ENCODE peak calls at places on chromosomes 11 and 22, in nine cellular contexts. D is K562; T is aorta; M is heart left ventricle; H is psoas muscle; N is CD8-positive, alpha-beta memory T cell; Q is testis; Z is A549; F is H9. L is an unnamed sample.

GRCh38 chr11:120563698-120564572 is 52.4 kb downstream of the GRIK4 start:
- DNase-seq in D (no peak), T (peak; percentile 81), M (peak; percentile 40), H (peak; percentile 43), N (no peak), Q (peak; percentile 63), Z (no peak), F (peak; percentile 60), L (no peak)

GRCh38 chr11:128759597-128759996 is 65.7 kb downstream of the FLI1 start:
- DNase-seq in D (no peak), T (no peak), M (no peak), H (no peak), N (no peak), Q (no peak), Z (no peak), F (no peak), L (no peak)

GRCh38 chr11:2807801-2808241 is 77.8 kb downstream of the CDKN1C start:
- DNase-seq in D (no peak), T (peak; percentile 63), M (peak; percentile 7), H (peak; percentile 14), N (no peak), Q (peak; percentile 5), Z (no peak), F (peak; percentile 12), L (peak; percentile 1)

GRCh38 chr22:46201059-46201757 is 48.9 kb downstream of the CDPF1 start:
- DNase-seq in D (no peak), T (no peak), M (no peak), H (no peak), N (no peak), Q (no peak), Z (no peak), F (peak; percentile 92), L (no peak)

GRCh38 chr11:103053997-103054396 is 38.0 kb downstream of the DCUN1D5 start:
- DNase-seq in D (no peak), T (no peak), M (no peak), H (no peak), N (no peak), Q (no peak), Z (no peak), F (no peak), L (no peak)

GRCh38 chr11:22730319-22730718 is 63.9 kb downstream of the GAS2 start:
- DNase-seq in D (no peak), T (no peak), M (no peak), H (no peak), N (peak; percentile 16), Q (no peak), Z (peak; percentile 11), F (no peak), L (no peak)

GRCh38 chr11:68380786-68381622 is 68.6 kb downstream of the LRP5 start:
- DNase-seq in D (no peak), T (no peak), M (peak; percentile 30), H (no peak), N (no peak), Q (no peak), Z (peak; percentile 68), F (no peak), L (no peak)

GRCh38 chr11:9735919-9736318 is 72.0 kb downstream of the SWAP70 start:
- DNase-seq in D (no peak), T (no peak), M (no peak), H (no peak), N (no peak), Q (no peak), Z (no peak), F (no peak), L (no peak)

GRCh38 chr11:132848336-132848735 is 684.0 kb downstream of the OPCML start:
- DNase-seq in D (no peak), T (no peak), M (no peak), H (no peak), N (no peak), Q (no peak), Z (no peak), F (no peak), L (no peak)

GRCh38 chr22:28923826-28924732 is 40.7 kb downstream of the ZNRF3 start:
- DNase-seq in D (no peak), T (peak; percentile 78), M (no peak), H (peak; percentile 61), N (no peak), Q (peak; percentile 41), Z (no peak), F (no peak), L (no peak)

GRCh38 chr11:28257761-28258160 is 149.6 kb downstream of the METTL15 start:
- DNase-seq in D (no peak), T (no peak), M (no peak), H (no peak), N (no peak), Q (no peak), Z (no peak), F (no peak), L (no peak)

GRCh38 chr11:62911137-62912130 is 9.7 kb downstream of the CHRM1 start:
- DNase-seq in D (no peak), T (no peak), M (no peak), H (no peak), N (no peak), Q (no peak), Z (no peak), F (no peak), L (no peak)

GRCh38 chr11:102494216-102494615 is 36.3 kb downstream of the MMP7 start:
- DNase-seq in D (no peak), T (no peak), M (no peak), H (no peak), N (no peak), Q (no peak), Z (peak; percentile 89), F (no peak), L (no peak)

GRCh38 chr11:48169706-48170105 is 46.9 kb upstream of the OR4B1 start:
- DNase-seq in D (no peak), T (no peak), M (peak; percentile 83), H (no peak), N (no peak), Q (no peak), Z (no peak), F (no peak), L (no peak)

GRCh38 chr11:119166368-119167076 is 2.0 kb upstream of the NLRX1 start:
- DNase-seq in D (no peak), T (no peak), M (no peak), H (no peak), N (no peak), Q (no peak), Z (peak; percentile 66), F (no peak), L (no peak)

GRCh38 chr11:64070301-64070656 is 34.5 kb downstream of the FLRT1 start:
- DNase-seq in D (no peak), T (no peak), M (no peak), H (no peak), N (no peak), Q (no peak), Z (no peak), F (no peak), L (no peak)

GRCh38 chr11:16312242-16312641 is 44.1 kb downstream of the SOX6 start:
- DNase-seq in D (no peak), T (no peak), M (no peak), H (no peak), N (no peak), Q (no peak), Z (no peak), F (no peak), L (no peak)

GRCh38 chr11:16309226-16309625 is 47.1 kb downstream of the SOX6 start:
- DNase-seq in D (no peak), T (no peak), M (no peak), H (no peak), N (no peak), Q (no peak), Z (no peak), F (no peak), L (no peak)
- H3K9me3 ChIP-seq in D (no peaks in the 10 kb centered on the region), T (no peaks in the 10 kb centered on the region), M (no peaks in the 10 kb centered on the region), H (no peaks in the 10 kb centered on the region), N (no peaks in the 10 kb centered on the region), Q (no peaks in the 10 kb centered on the region), Z (no peaks in the 10 kb centered on the region), F (no peaks in the 10 kb centered on the region), L (no peaks in the 10 kb centered on the region)

GRCh38 chr11:29937526-29937925 is 79.3 kb downstream of the KCNA4 start:
- DNase-seq in D (no peak), T (no peak), M (no peak), H (no peak), N (no peak), Q (no peak), Z (no peak), F (no peak), L (no peak)

GRCh38 chr11:29943347-29943746 is 73.5 kb downstream of the KCNA4 start:
- DNase-seq in D (no peak), T (no peak), M (no peak), H (no peak), N (no peak), Q (no peak), Z (no peak), F (no peak), L (no peak)
- H3K9me3 ChIP-seq in D (no peaks in the 10 kb centered on the region), T (peaks cover 1% of the 10 kb centered on the region), M (peaks cover 10% of the 10 kb centered on the region), H (peaks cover 8% of the 10 kb centered on the region), N (no peaks in the 10 kb centered on the region), Q (no peaks in the 10 kb centered on the region), Z (peaks cover 4% of the 10 kb centered on the region), F (peaks cover 13% of the 10 kb centered on the region), L (no peaks in the 10 kb centered on the region)

GRCh38 chr22:48920776-48921241 is 906.9 kb downstream of the BRD1 start:
- DNase-seq in D (no peak), T (peak; percentile 48), M (no peak), H (no peak), N (no peak), Q (peak; percentile 11), Z (no peak), F (peak; percentile 17), L (no peak)
- H3K9me3 ChIP-seq in D (no peaks in the 10 kb centered on the region), T (no peaks in the 10 kb centered on the region), M (no peaks in the 10 kb centered on the region), H (no peaks in the 10 kb centered on the region), N (no peaks in the 10 kb centered on the region), Q (no peaks in the 10 kb centered on the region), Z (no peaks in the 10 kb centered on the region), F (no peaks in the 10 kb centered on the region), L (peaks cover 3% of the 10 kb centered on the region)

GRCh38 chr22:47543447-47543846 is 781.0 kb downstream of the TBC1D22A start:
- DNase-seq in D (no peak), T (no peak), M (no peak), H (no peak), N (no peak), Q (no peak), Z (no peak), F (no peak), L (no peak)

GRCh38 chr22:47540011-47540410 is 777.6 kb downstream of the TBC1D22A start:
- DNase-seq in D (no peak), T (no peak), M (no peak), H (no peak), N (no peak), Q (no peak), Z (peak; percentile 10), F (no peak), L (no peak)

GRCh38 chr22:47534150-47535133 is 772.0 kb downstream of the TBC1D22A start:
- DNase-seq in D (no peak), T (no peak), M (peak; percentile 41), H (no peak), N (no peak), Q (peak; percentile 44), Z (no peak), F (no peak), L (no peak)

GRCh38 chr22:47535681-47536080 is 773.2 kb downstream of the TBC1D22A start:
- DNase-seq in D (no peak), T (no peak), M (no peak), H (no peak), N (no peak), Q (no peak), Z (no peak), F (no peak), L (no peak)

DNA sequence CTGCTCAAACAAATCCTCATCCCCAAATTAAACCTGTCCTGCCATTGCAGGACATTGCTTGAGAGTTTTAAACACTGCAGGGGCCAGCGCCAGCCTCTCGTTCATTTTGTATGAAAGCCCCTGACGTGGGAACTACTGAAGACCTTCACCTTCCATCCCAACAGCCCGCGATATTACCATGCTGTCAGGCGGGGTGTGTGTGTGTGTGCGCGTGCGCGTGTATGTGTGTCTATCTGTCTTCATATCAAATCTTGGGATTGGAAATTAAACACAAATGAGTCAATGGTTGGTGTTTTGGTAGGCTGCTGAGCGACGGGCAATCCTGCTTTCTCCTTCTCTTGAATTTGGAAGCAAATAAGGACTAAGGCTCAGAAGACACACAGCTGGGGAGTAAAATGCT is 776.9 kb downstream of the TBC1D22A start:
- DNase-seq in D (no peak), T (no peak), M (no peak), H (no peak), N (no peak), Q (no peak), Z (no peak), F (no peak), L (no peak)
- H3K9me3 ChIP-seq in D (no peaks in the 10 kb centered on the region), T (peaks cover 2% of the 10 kb centered on the region), M (no peaks in the 10 kb centered on the region), H (no peaks in the 10 kb centered on the region), N (no peaks in the 10 kb centered on the region), Q (no peaks in the 10 kb centered on the region), Z (no peaks in the 10 kb centered on the region), F (peaks cover 73% of the 10 kb centered on the region), L (no peaks in the 10 kb centered on the region)